ENCODE peak calls at places on chromosomes 13 and 19, in six cellular contexts. T is ascending aorta, J is tibial artery, Q is adrenal gland, O is colonic mucosa, D is astrocyte. G is an unnamed sample.

GRCh38 chr13:40664100-40665060 is 2.1 kb downstream of the FOXO1 start:
- DNase-seq in T (no peak), Q (peak; percentile 82), J (peak; percentile 82), O (peak; percentile 87), D (peak; percentile 13), G (peak; percentile 45)

GRCh38 chr13:25625361-25625760 is 253.6 kb downstream of the ATP8A2 start:
- DNase-seq in T (no peak), Q (no peak), O (no peak), J (no peak), D (no peak), G (no peak)

GRCh38 chr13:68078457-68078856 is 848.3 kb upstream of the PCDH9 start:
- DNase-seq in O (no peak), T (no peak), J (no peak), D (no peak), Q (no peak), G (no peak)

GRCh38 chr13:89602655-89603054 is 1744.8 kb upstream of the MIR17HG start:
- DNase-seq in O (no peak), D (no peak), J (no peak), Q (no peak), T (no peak), G (no peak)

GRCh38 chr13:113140677-113141590 is 17.5 kb upstream of the PROZ start:
- DNase-seq in D (no peak), Q (no peak), T (no peak), J (peak; percentile 19), O (no peak), G (no peak)

GRCh38 chr13:101473458-101473857 is 21.0 kb downstream of the ITGBL1 start:
- DNase-seq in D (peak; percentile 84), O (no peak), Q (peak; percentile 63), T (no peak), J (peak; percentile 62), G (peak; percentile 98)

GRCh38 chr13:112450567-112451240 is 74.5 kb downstream of the SPACA7 start:
- DNase-seq in D (no peak), T (no peak), O (no peak), Q (no peak), J (peak; percentile 11), G (no peak)

GRCh38 chr13:48255090-48255489 is 22.1 kb downstream of the ITM2B start:
- DNase-seq in J (no peak), D (no peak), Q (no peak), T (no peak), O (no peak), G (no peak)

GRCh38 chr13:51681037-51681678 is 96.9 kb downstream of the WDFY2 start:
- DNase-seq in Q (no peak), J (no peak), O (no peak), D (peak; percentile 86), T (no peak), G (no peak)

GRCh38 chr19:55454787-55455243 is 6.6 kb downstream of the ISOC2 start:
- DNase-seq in D (no peak), O (no peak), T (no peak), J (no peak), Q (no peak), G (peak; percentile 47)

GRCh38 chr13:108086678-108087077 is 128.7 kb downstream of the LIG4 start:
- DNase-seq in Q (no peak), D (no peak), T (no peak), J (no peak), O (no peak), G (peak; percentile 25)

GRCh38 chr13:79480954-79481684 is at the start of gene NDFIP2:
- DNase-seq in J (peak; percentile 74), Q (peak; percentile 81), T (peak; percentile 24), O (peak; percentile 94), D (peak; percentile 77), G (peak; percentile 82)

GRCh38 chr13:67094952-67095351 is 135.2 kb downstream of the PCDH9 start:
- DNase-seq in Q (no peak), J (no peak), T (no peak), D (peak; percentile 49), O (no peak), G (no peak)

DNA sequence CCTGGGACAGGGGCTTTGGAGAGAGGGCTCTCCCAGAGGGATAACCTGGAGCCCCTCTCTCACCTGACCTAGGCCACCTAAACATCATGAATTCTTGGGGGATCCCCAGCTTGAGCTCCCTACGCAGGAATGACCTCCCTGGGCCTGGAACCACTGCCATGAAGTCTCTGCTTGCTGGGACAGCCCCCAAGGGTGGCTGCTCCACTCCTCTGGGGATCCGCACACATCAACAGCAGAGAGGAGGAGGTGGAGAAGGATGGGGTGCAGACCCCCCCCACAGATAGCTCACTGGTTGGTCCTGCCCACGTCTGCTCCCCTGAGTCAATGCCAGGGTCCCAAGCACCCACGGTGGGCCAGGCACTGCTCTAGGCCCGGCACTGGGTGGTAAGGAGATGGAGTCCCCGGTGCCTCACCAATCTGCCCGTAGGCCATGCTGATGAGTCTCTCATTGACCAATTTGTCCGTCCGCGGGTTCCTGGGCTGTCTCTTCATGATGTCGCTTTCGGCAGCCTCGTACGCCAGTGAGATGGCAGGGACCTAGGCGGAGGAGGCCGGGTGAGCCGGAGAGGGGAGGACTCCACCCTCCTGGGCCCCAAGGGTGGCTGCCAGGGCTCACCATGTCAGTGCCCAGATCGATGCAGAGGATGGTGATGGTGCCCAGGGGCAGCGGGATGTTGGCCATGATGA is 10.8 kb upstream of the RABAC1 start:
- DNase-seq in J (no peak), O (no peak), Q (no peak), T (no peak), D (no peak), G (no peak)
- H3K36me3 ChIP-seq in J (no peaks in the 10 kb centered on the region), O (no peaks in the 10 kb centered on the region), Q (no peaks in the 10 kb centered on the region), T (no peaks in the 10 kb centered on the region), D (no peaks in the 10 kb centered on the region), G (no peaks in the 10 kb centered on the region)

GRCh38 chr13:72166102-72166660 is 299.2 kb upstream of the DACH1 start:
- DNase-seq in D (peak; percentile 41), T (no peak), O (no peak), J (no peak), Q (no peak), G (no peak)
- H3K9me3 ChIP-seq in D (no peaks in the 10 kb centered on the region), T (no peaks in the 10 kb centered on the region), O (no peaks in the 10 kb centered on the region), J (no peaks in the 10 kb centered on the region), Q (no peaks in the 10 kb centered on the region), G (no peaks in the 10 kb centered on the region)

GRCh38 chr19:988510-988909 is 4.4 kb downstream of the WDR18 start:
- DNase-seq in J (no peak), D (no peak), T (no peak), Q (no peak), O (no peak), G (no peak)

GRCh38 chr19:988081-988480 is 3.9 kb downstream of the WDR18 start:
- DNase-seq in D (no peak), J (no peak), T (no peak), Q (no peak), O (no peak), G (no peak)

GRCh38 chr19:990746-991145 is 6.6 kb downstream of the WDR18 start:
- DNase-seq in T (no peak), D (no peak), O (no peak), J (no peak), Q (no peak), G (no peak)

GRCh38 chr19:990119-990571 is 6.0 kb downstream of the WDR18 start:
- DNase-seq in O (no peak), J (no peak), D (no peak), Q (peak; percentile 87), T (no peak), G (peak; percentile 22)

GRCh38 chr19:989381-990081 is 5.4 kb downstream of the WDR18 start:
- DNase-seq in T (no peak), D (no peak), J (no peak), O (no peak), Q (no peak), G (no peak)
- H3K36me3 ChIP-seq in T (peaks cover 72% of the 10 kb centered on the region), D (no peaks in the 10 kb centered on the region), J (peaks cover 69% of the 10 kb centered on the region), O (no peaks in the 10 kb centered on the region), Q (no peaks in the 10 kb centered on the region), G (peaks cover 13% of the 10 kb centered on the region)

GRCh38 chr19:50224986-50225747 is 21.7 kb downstream of the MYH14 start:
- DNase-seq in Q (no peak), O (no peak), J (no peak), D (no peak), T (no peak), G (peak; percentile 61)
- H3K9me3 ChIP-seq in Q (no peaks in the 10 kb centered on the region), O (no peaks in the 10 kb centered on the region), J (no peaks in the 10 kb centered on the region), D (peaks cover 8% of the 10 kb centered on the region), T (no peaks in the 10 kb centered on the region), G (no peaks in the 10 kb centered on the region)